ENCODE peak calls at places on chromosome 15, in four cellular contexts. D is HTR-8/SVneo, Y is GM20000, R is AG08395. L is an unnamed sample.

GRCh38 chr15:100879461-100880138 is at the start of gene ALDH1A3:
- DNase-seq in D (peak), Y (peak), R (peak), L (peak)

GRCh38 chr15:55289011-55289572 is 521 bp downstream of the RAB27A start:
- DNase-seq in D (no peak), Y (peak), R (peak), L (peak)

GRCh38 chr15:51726302-51727073 is 11.0 kb downstream of the LYSMD2 start:
- DNase-seq in D (peak), Y (peak), R (peak), L (no peak)

GRCh38 chr15:87118424-87118823 is 1038.8 kb downstream of the AGBL1 start:
- DNase-seq in D (no peak), Y (no peak), R (no peak), L (no peak)

GRCh38 chr15:74449066-74449465 is 11.9 kb downstream of the UBL7 start:
- DNase-seq in D (no peak), Y (no peak), R (no peak), L (no peak)

GRCh38 chr15:46265664-46266063 is 630.8 kb downstream of the SQOR start:
- DNase-seq in D (no peak), Y (no peak), R (no peak), L (no peak)

GRCh38 chr15:78681306-78682012 is 40.4 kb upstream of the CHRNB4 start:
- DNase-seq in D (no peak), Y (no peak), R (no peak), L (no peak)

GRCh38 chr15:40281057-40281850 is 1.6 kb downstream of the ANKRD63 start:
- DNase-seq in D (no peak), Y (no peak), R (no peak), L (no peak)

GRCh38 chr15:57892181-57892580 is 173.3 kb downstream of the ALDH1A2 start:
- DNase-seq in D (no peak), Y (no peak), R (no peak), L (no peak)

GRCh38 chr15:58344164-58345070 is 87.4 kb upstream of the LIPC start:
- DNase-seq in D (no peak), Y (no peak), R (no peak), L (no peak)

GRCh38 chr15:90871716-90872480 is 3.5 kb downstream of the FURIN start:
- DNase-seq in D (no peak), Y (peak), R (peak), L (peak)

GRCh38 chr15:31392761-31393401 is 66.2 kb downstream of the KLF13 start:
- DNase-seq in D (no peak), Y (peak), R (no peak), L (no peak)

GRCh38 chr15:90530250-90531051 is 728 bp downstream of the CRTC3 start:
- DNase-seq in D (peak), Y (peak), R (peak), L (peak)

GRCh38 chr15:58393196-58393790 is 38.5 kb upstream of the LIPC start:
- DNase-seq in D (no peak), Y (no peak), R (no peak), L (no peak)

GRCh38 chr15:88255496-88256171 is 905 bp downstream of the NTRK3 start:
- DNase-seq in D (peak), Y (peak), R (peak), L (peak)

GRCh38 chr15:66705277-66705927 is 3.4 kb downstream of the SMAD6 start:
- DNase-seq in D (no peak), Y (no peak), R (no peak), L (no peak)

L was measured in germinal center.